ENCODE peak calls at places on chromosomes 11 and 22, in seven cellular contexts. M is anterior cingulate cortex, Z is GDM1, X is B cell, Y is KBM-7, T is OCI-LY7, N is HS-27A. J is an unnamed sample.

GRCh38 chr11:24496728-24497396 is at the start of gene LUZP2:
- DNase-seq in T (no peak), X (peak; percentile 1), N (peak; percentile 53), Y (no peak), Z (no peak), M (peak; percentile 26), J (no peak)

GRCh38 chr22:48756146-48757111 is 1071.2 kb downstream of the BRD1 start:
- DNase-seq in T (no peak), N (no peak), Y (no peak), Z (no peak), M (no peak), X (no peak), J (no peak)

GRCh38 chr22:19085233-19086043 is 36.8 kb downstream of the DGCR2 start:
- DNase-seq in Y (peak; percentile 67), N (no peak), M (no peak), Z (no peak), T (peak; percentile 85), X (peak; percentile 30), J (no peak)

GRCh38 chr11:92396133-92396532 is 171.5 kb downstream of the FAT3 start:
- DNase-seq in T (no peak), M (no peak), N (no peak), Z (no peak), X (no peak), Y (no peak), J (no peak)

GRCh38 chr11:123168236-123168635 is 26.8 kb downstream of the CLMP start:
- DNase-seq in M (no peak), T (no peak), X (no peak), Y (no peak), Z (no peak), N (no peak), J (no peak)

GRCh38 chr11:69984457-69985261 is 93.5 kb upstream of the ANO1 start:
- DNase-seq in M (no peak), Y (no peak), N (no peak), Z (no peak), T (no peak), X (no peak), J (no peak)

GRCh38 chr11:833849-834311 is 1.1 kb downstream of the CD151 start:
- DNase-seq in Y (no peak), Z (no peak), X (no peak), N (no peak), T (no peak), M (no peak), J (no peak)

GRCh38 chr11:69377029-69377952 is 83.3 kb downstream of the MYEOV start:
- DNase-seq in Y (no peak), X (no peak), Z (no peak), M (no peak), T (no peak), N (no peak), J (no peak)

GRCh38 chr11:29243616-29244015 is 773.2 kb downstream of the KCNA4 start:
- DNase-seq in T (no peak), X (no peak), N (no peak), Z (no peak), Y (no peak), M (no peak), J (no peak)

GRCh38 chr11:60912223-60912850 is 1.6 kb upstream of the TMEM109 start:
- DNase-seq in X (no peak), Y (no peak), T (no peak), Z (no peak), M (no peak), N (no peak), J (no peak)

GRCh38 chr11:57475191-57475590 is 14.9 kb downstream of the RTN4RL2 start:
- DNase-seq in Z (no peak), X (no peak), M (no peak), N (no peak), Y (no peak), T (no peak), J (no peak)

GRCh38 chr11:413120-414081 is 1.4 kb downstream of the SIGIRR start:
- DNase-seq in Z (no peak), T (peak; percentile 25), M (no peak), X (no peak), Y (peak; percentile 26), N (no peak), J (no peak)

GRCh38 chr11:110778351-110778750 is 66.1 kb upstream of the ARHGAP20 start:
- DNase-seq in Y (no peak), M (no peak), N (no peak), X (peak; percentile 37), T (peak; percentile 35), Z (no peak), J (no peak)

GRCh38 chr22:17851754-17852153 is 77.5 kb upstream of the BID start:
- DNase-seq in T (no peak), Y (no peak), M (no peak), N (no peak), X (no peak), Z (no peak), J (no peak)

GRCh38 chr22:35591696-35592417 is 25.3 kb downstream of the MB start:
- DNase-seq in M (no peak), N (no peak), X (no peak), Z (no peak), T (no peak), Y (no peak), J (no peak)

GRCh38 chr11:117375960-117376359 is 48.3 kb downstream of the CEP164 start:
- DNase-seq in Y (no peak), T (no peak), X (no peak), Z (no peak), N (no peak), M (no peak), J (no peak)

GRCh38 chr11:65504671-65505433 is 6.0 kb downstream of the MALAT1 start:
- DNase-seq in Z (no peak), N (no peak), T (no peak), M (no peak), X (peak; percentile 21), Y (peak; percentile 53), J (peak; percentile 45)

GRCh38 chr11:67397986-67398660 is 3.5 kb downstream of the PPP1CA start:
- DNase-seq in T (peak; percentile 5), X (no peak), Y (no peak), N (no peak), M (no peak), Z (no peak), J (no peak)

GRCh38 chr11:107706531-107706930 is 5.3 kb downstream of the SLN start:
- DNase-seq in T (no peak), X (no peak), N (no peak), Z (no peak), Y (no peak), M (no peak), J (no peak)

GRCh38 chr11:86672007-86672621 is at the start of gene ME3:
- DNase-seq in Y (no peak), X (peak; percentile 12), T (no peak), N (no peak), M (peak; percentile 42), Z (no peak), J (no peak)

GRCh38 chr11:65551572-65552398 is 6.4 kb downstream of the LTBP3 start:
- DNase-seq in Z (peak; percentile 45), X (peak; percentile 86), T (peak; percentile 91), N (no peak), M (no peak), Y (peak; percentile 61), J (no peak)

GRCh38 chr22:31081963-31082605 is 966 bp downstream of the SMTN start:
- DNase-seq in X (no peak), Z (no peak), N (peak; percentile 50), T (no peak), M (no peak), Y (no peak), J (no peak)

GRCh38 chr11:95145430-95146063 is 55.9 kb downstream of the ENDOD1 start:
- DNase-seq in X (no peak), Z (no peak), N (no peak), T (no peak), Y (no peak), M (no peak), J (no peak)

GRCh38 chr22:23762866-23763578 is at the start of gene C22orf15:
- DNase-seq in N (no peak), M (no peak), X (peak; percentile 19), T (no peak), Y (peak; percentile 28), Z (no peak), J (no peak)

GRCh38 chr11:111093061-111093460 is 152.5 kb upstream of the POU2AF2 start:
- DNase-seq in M (no peak), N (no peak), Y (no peak), T (no peak), Z (no peak), X (no peak), J (no peak)

GRCh38 chr22:17592201-17592600 is 28.9 kb downstream of the SLC25A18 start:
- DNase-seq in Z (no peak), M (no peak), X (no peak), N (no peak), Y (no peak), T (no peak), J (no peak)

GRCh38 chr11:108093128-108093904 is 28.1 kb upstream of the ACAT1 start:
- DNase-seq in Z (no peak), Y (no peak), T (no peak), N (no peak), X (no peak), M (no peak), J (no peak)

GRCh38 chr22:19942071-19942885 is 660 bp upstream of the TXNRD2 start:
- DNase-seq in M (peak; percentile 29), Z (peak; percentile 47), N (no peak), Y (peak; percentile 81), T (peak; percentile 72), X (peak; percentile 46), J (no peak)

GRCh38 chr11:133982151-133982550 is 25.4 kb upstream of the IGSF9B start:
- DNase-seq in Z (no peak), T (no peak), Y (no peak), X (no peak), M (no peak), N (no peak), J (no peak)

GRCh38 chr11:121129362-121130340 is 28.6 kb downstream of the TECTA start:
- DNase-seq in T (no peak), M (no peak), Z (no peak), Y (no peak), N (no peak), X (no peak), J (no peak)

GRCh38 chr11:117878314-117878938 is 2.0 kb upstream of the FXYD6 start:
- DNase-seq in M (no peak), X (no peak), Y (no peak), N (no peak), Z (no peak), T (no peak), J (no peak)

GRCh38 chr11:131688056-131688693 is 317.8 kb downstream of the NTM start:
- DNase-seq in T (peak; percentile 46), Z (peak; percentile 26), Y (peak; percentile 73), N (no peak), M (peak; percentile 47), X (peak; percentile 14), J (peak; percentile 41)

GRCh38 chr22:28998681-28999080 is 63.0 kb downstream of the C22orf31 start:
- DNase-seq in Y (no peak), X (no peak), Z (no peak), T (no peak), M (no peak), N (no peak), J (no peak)

GRCh38 chr11:59417023-59417422 is 9.2 kb downstream of the OR5A2 start:
- DNase-seq in Z (no peak), Y (no peak), T (no peak), M (no peak), X (peak; percentile 37), N (no peak), J (no peak)

GRCh38 chr11:128451651-128452470 is 135.5 kb downstream of the ETS1 start:
- DNase-seq in N (no peak), Y (no peak), M (peak; percentile 24), Z (no peak), X (no peak), T (no peak), J (no peak)

GRCh38 chr11:6249822-6250555 is 9.6 kb upstream of the CCKBR start:
- DNase-seq in Z (no peak), T (no peak), M (peak; percentile 21), N (peak; percentile 52), X (no peak), Y (no peak), J (no peak)